ENCODE peak calls at places on chromosome X, in five cellular contexts. D is brain microvascular endothelial cell, C is endothelial cell, F is cardiac fibroblast, O is fibroblast of lung. J is an unnamed sample.

GRCh38 chrX:9378980-9379696 is 85.7 kb upstream of the TBL1X start:
- DNase-seq in D (no peak), C (no peak), F (peak; percentile 49), O (peak; percentile 66), J (no peak)

GRCh38 chrX:19811807-19812604 is 75.4 kb downstream of the SH3KBP1 start:
- DNase-seq in D (peak; percentile 60), C (no peak), F (peak; percentile 83), O (peak; percentile 89), J (no peak)

GRCh38 chrX:99798951-99799350 is 611.1 kb downstream of the PCDH19 start:
- DNase-seq in D (no peak), C (no peak), F (peak; percentile 0), O (no peak), J (no peak)

GRCh38 chrX:107571296-107571998 is 56.9 kb upstream of the PRPS1 start:
- DNase-seq in D (peak; percentile 92), C (no peak), F (peak; percentile 89), O (peak; percentile 84), J (no peak)

GRCh38 chrX:139560221-139560620 is 29.7 kb downstream of the F9 start:
- DNase-seq in D (no peak), C (no peak), F (peak; percentile 10), O (no peak), J (no peak)

GRCh38 chrX:94743478-94743877 is 1069.5 kb downstream of the FAM133A start:
- DNase-seq in D (no peak), C (no peak), F (no peak), O (no peak), J (no peak)

GRCh38 chrX:44202596-44202995 is 140.9 kb downstream of the EFHC2 start:
- DNase-seq in D (no peak), C (no peak), F (no peak), O (no peak), J (no peak)

GRCh38 chrX:144681501-144681900 is 565.8 kb upstream of the SPANXN1 start:
- DNase-seq in D (peak; percentile 5), C (no peak), F (peak; percentile 72), O (no peak), J (no peak)

GRCh38 chrX:1609311-1609710 is 5.5 kb upstream of the ASMT start:
- DNase-seq in D (no peak), C (no peak), F (no peak), O (no peak), J (no peak)

GRCh38 chrX:131783555-131784338 is 239.4 kb upstream of the STK26 start:
- DNase-seq in D (peak; percentile 83), C (no peak), F (no peak), O (no peak), J (no peak)

GRCh38 chrX:139766545-139766983 is 58.6 kb upstream of the MCF2 start:
- DNase-seq in D (no peak), C (no peak), F (no peak), O (no peak), J (no peak)

GRCh38 chrX:90012395-90012794 is 90.7 kb downstream of the TGIF2LX start:
- DNase-seq in D (no peak), C (no peak), F (no peak), O (no peak), J (no peak)

GRCh38 chrX:70117738-70118137 is 15.5 kb upstream of the IGBP1 start:
- DNase-seq in D (no peak), C (no peak), F (no peak), O (no peak), J (no peak)

GRCh38 chrX:30642642-30643041 is 10.6 kb upstream of the GK start:
- DNase-seq in D (no peak), C (no peak), F (no peak), O (no peak), J (no peak)

GRCh38 chrX:38347136-38347535 is 5.3 kb upstream of the OTC start:
- DNase-seq in D (peak; percentile 69), C (peak; percentile 6), F (peak; percentile 92), O (peak; percentile 36), J (no peak)

GRCh38 chrX:50747471-50747900 is 66.5 kb downstream of the SHROOM4 start:
- DNase-seq in D (no peak), C (peak; percentile 24), F (peak; percentile 38), O (peak; percentile 19), J (no peak)

GRCh38 chrX:70444326-70445196 is at the start of gene DLG3:
- DNase-seq in D (no peak), C (peak; percentile 38), F (peak; percentile 46), O (peak; percentile 44), J (no peak)

GRCh38 chrX:132751043-132751690 is 207.3 kb downstream of the HS6ST2 start:
- DNase-seq in D (no peak), C (no peak), F (peak; percentile 7), O (no peak), J (no peak)

GRCh38 chrX:151722241-151722846 is 6.5 kb downstream of the FATE1 start:
- DNase-seq in D (no peak), C (peak; percentile 64), F (no peak), O (peak; percentile 0), J (no peak)

GRCh38 chrX:149962859-149963757 is 24.8 kb upstream of the EOLA2 start:
- DNase-seq in D (peak; percentile 53), C (peak; percentile 31), F (peak; percentile 70), O (peak; percentile 70), J (peak; percentile 10)

GRCh38 chrX:54695816-54696487 is 102.1 kb downstream of the ITIH6 start:
- DNase-seq in D (no peak), C (no peak), F (peak; percentile 1), O (no peak), J (no peak)

GRCh38 chrX:1910207-1910470 is 295.3 kb downstream of the ASMT start:
- DNase-seq in D (no peak), C (no peak), F (no peak), O (no peak), J (no peak)

GRCh38 chrX:124931241-124931640 is 388.4 kb upstream of the TEX13C start:
- DNase-seq in D (no peak), C (no peak), F (no peak), O (no peak), J (no peak)

GRCh38 chrX:109655802-109656201 is 30.8 kb upstream of the KCNE5 start:
- DNase-seq in D (no peak), C (peak; percentile 2), F (no peak), O (no peak), J (no peak)

GRCh38 chrX:50813843-50814661 is at the start of gene SHROOM4:
- DNase-seq in D (peak; percentile 39), C (peak; percentile 52), F (peak; percentile 64), O (peak; percentile 47), J (no peak)

GRCh38 chrX:12973561-12974216 is 1.2 kb upstream of the TMSB4X start:
- DNase-seq in D (no peak), C (no peak), F (no peak), O (no peak), J (peak; percentile 77)

GRCh38 chrX:43121637-43122036 is 343.7 kb upstream of the PPP1R2C start:
- DNase-seq in D (no peak), C (no peak), F (no peak), O (peak; percentile 0), J (no peak)

GRCh38 chrX:27751976-27752375 is 55.8 kb upstream of the MAGEB10 start:
- DNase-seq in D (peak; percentile 14), C (no peak), F (peak; percentile 48), O (no peak), J (no peak)

GRCh38 chrX:21659320-21659719 is 1.2 kb upstream of the KLHL34 start:
- DNase-seq in D (no peak), C (no peak), F (no peak), O (no peak), J (no peak)

GRCh38 chrX:68498508-68499379 is at the start of gene YIPF6:
- DNase-seq in D (peak; percentile 51), C (peak; percentile 63), F (peak; percentile 72), O (peak; percentile 76), J (peak; percentile 43)
- TF ChIP-seq CTCF in D (no peak), C (no peak), F (no peak), O (no peak), J (no peak)

GRCh38 chrX:7927259-7928167 is at the start of gene PNPLA4:
- DNase-seq in D (peak; percentile 64), C (peak; percentile 67), F (peak; percentile 72), O (peak; percentile 79), J (peak; percentile 65)
- TF ChIP-seq CTCF in D (peak; percentile 57), C (no peak), F (no peak), O (peak; percentile 5), J (no peak)

DNA sequence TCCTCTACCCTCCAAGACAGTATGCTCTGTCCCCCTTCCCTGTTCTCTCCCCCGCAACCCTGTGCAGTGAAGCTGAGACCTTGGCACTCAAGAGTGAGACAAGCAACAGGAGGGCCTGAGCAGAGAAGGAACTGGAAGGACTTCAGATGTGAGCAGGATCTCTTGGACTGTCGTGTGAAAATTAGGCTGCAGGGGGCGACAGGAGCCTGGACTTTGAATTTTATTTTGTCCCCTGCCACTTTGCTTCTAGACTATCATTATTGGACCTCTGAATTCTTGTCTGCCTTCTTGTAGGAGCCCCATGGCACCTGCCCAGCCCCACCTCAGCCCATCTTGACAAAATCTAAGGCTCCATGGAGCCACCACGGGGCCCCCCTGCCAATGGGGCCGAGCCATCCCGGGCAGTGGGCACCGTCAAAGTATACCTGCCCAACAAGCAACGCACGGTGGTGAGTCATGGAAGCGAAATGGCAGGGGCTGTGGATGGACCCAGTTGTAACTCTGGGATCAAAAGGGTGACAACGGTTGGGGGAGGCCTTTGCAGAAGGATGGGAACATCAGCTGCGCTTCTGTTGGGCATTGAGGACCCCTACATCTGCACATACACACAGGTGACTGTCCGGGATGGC is 1.7 kb downstream of the ARAF start:
- DNase-seq in D (no peak), C (peak; percentile 28), F (peak; percentile 50), O (no peak), J (no peak)
- TF ChIP-seq CTCF in D (peak; percentile 53), C (peak; percentile 39), F (peak; percentile 30), O (peak; percentile 43), J (no peak)

GRCh38 chrX:15298780-15299179 is 16.7 kb downstream of the ASB11 start:
- DNase-seq in D (no peak), C (no peak), F (no peak), O (no peak), J (no peak)

GRCh38 chrX:15301924-15302323 is 13.5 kb downstream of the ASB11 start:
- DNase-seq in D (no peak), C (no peak), F (peak; percentile 37), O (peak; percentile 46), J (no peak)

GRCh38 chrX:15298201-15298600 is 17.2 kb downstream of the ASB11 start:
- DNase-seq in D (no peak), C (no peak), F (peak; percentile 11), O (no peak), J (no peak)

DNA sequence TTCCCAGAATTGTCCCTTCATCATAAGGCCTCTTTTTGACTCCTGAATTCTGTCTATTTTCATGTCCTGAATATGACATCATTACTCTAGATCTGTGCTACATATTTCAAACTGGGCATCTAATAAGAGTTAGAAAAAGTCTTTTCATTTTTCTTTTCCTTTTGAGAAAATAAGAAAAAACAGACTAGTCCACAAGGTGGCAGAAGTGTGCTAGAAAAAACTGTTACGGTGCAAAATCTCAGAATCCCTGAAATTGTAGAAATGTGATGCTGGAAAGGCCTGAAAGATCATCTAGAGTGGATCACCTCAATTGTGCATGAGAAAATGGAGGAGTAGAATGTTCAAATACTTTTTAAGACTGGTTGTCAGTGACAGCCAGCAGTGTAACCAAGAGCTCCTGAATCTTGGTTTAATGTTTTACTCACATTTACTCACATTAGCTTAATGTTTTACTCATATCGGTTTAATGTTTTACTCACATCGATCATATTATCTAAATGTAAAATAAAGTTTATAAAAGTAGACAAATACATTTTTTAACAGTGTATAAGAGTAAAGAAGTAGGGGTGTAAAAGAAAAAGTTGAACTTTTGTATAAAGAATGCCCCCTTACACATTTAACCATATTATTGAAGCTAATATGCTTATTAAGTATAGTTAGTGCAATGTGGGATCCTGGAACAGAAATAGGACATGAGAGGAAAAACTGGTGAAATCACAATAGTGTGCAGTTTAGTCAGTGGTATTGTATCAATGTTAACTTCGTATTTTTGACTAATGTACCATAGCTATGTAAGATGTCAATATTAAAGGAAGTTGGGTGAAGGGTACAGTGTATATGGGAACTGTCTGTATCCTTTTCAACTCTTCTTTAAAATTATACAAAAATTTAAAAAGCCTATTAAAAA is 15.2 kb downstream of the ASB11 start:
- DNase-seq in D (no peak), C (no peak), F (peak; percentile 46), O (peak; percentile 43), J (no peak)
- TF ChIP-seq CTCF in D (peak; percentile 36), C (peak; percentile 31), F (peak; percentile 11), O (peak; percentile 36), J (peak; percentile 46)

J was measured in CD8-positive, alpha-beta T cell.